ENCODE peak calls at places on chromosomes 3 and 15, in four cellular contexts. A is HCT116, Y is SK-N-SH, E is PC-3. Q is an unnamed sample.

GRCh38 chr15:40855706-40856234 is 11.9 kb downstream of the SPINT1 start:
- DNase-seq in A (no peak), E (no peak), Y (no peak), Q (no peak)

GRCh38 chr3:179347383-179348194 is at the start of gene MFN1:
- DNase-seq in E (peak; percentile 94), Y (peak; percentile 91), A (peak; percentile 83), Q (peak; percentile 97)

GRCh38 chr3:27025718-27026117 is 343.5 kb downstream of the NEK10 start:
- DNase-seq in E (no peak), Y (no peak), A (no peak), Q (no peak)

GRCh38 chr15:69375151-69375790 is 38.9 kb upstream of the KIF23 start:
- DNase-seq in E (no peak), Y (no peak), A (no peak), Q (no peak)

GRCh38 chr3:194148383-194148782 is 12.4 kb downstream of the HES1 start:
- DNase-seq in E (no peak), A (no peak), Y (peak; percentile 32), Q (no peak)

GRCh38 chr3:106692624-106693023 is 684.6 kb upstream of the CCDC54 start:
- DNase-seq in A (no peak), E (no peak), Y (no peak), Q (no peak)

GRCh38 chr3:150449169-150449721 is 41.1 kb downstream of the TSC22D2 start:
- DNase-seq in Y (no peak), E (peak; percentile 80), A (no peak), Q (no peak)

GRCh38 chr3:188001926-188002325 is 152.0 kb upstream of the LPP start:
- DNase-seq in Y (no peak), E (no peak), A (no peak), Q (no peak)

GRCh38 chr3:41026394-41027177 is 172.7 kb upstream of the CTNNB1 start:
- DNase-seq in Y (peak; percentile 70), E (peak; percentile 20), A (no peak), Q (no peak)

GRCh38 chr3:184652465-184652864 is 59.4 kb downstream of the MAGEF1 start:
- DNase-seq in E (no peak), A (no peak), Y (no peak), Q (no peak)

GRCh38 chr15:52733696-52734255 is 54.6 kb upstream of the ATOSA start:
- DNase-seq in A (no peak), Y (no peak), E (no peak), Q (no peak)

GRCh38 chr15:52329980-52330379 is 34.4 kb upstream of the MYO5C start:
- DNase-seq in A (no peak), Y (no peak), E (no peak), Q (no peak)

GRCh38 chr3:42101048-42101447 is 9.9 kb downstream of the TRAK1 start:
- DNase-seq in Y (no peak), A (no peak), E (peak; percentile 24), Q (no peak)

GRCh38 chr15:28125673-28126651 is 26.8 kb upstream of the OCA2 start:
- DNase-seq in Y (peak; percentile 61), A (peak; percentile 33), E (peak; percentile 74), Q (peak; percentile 54)

GRCh38 chr3:117255736-117256135 is 546.2 kb downstream of the TUSC7 start:
- DNase-seq in A (no peak), E (no peak), Y (no peak), Q (no peak)

GRCh38 chr3:119630562-119631329 is 29.6 kb downstream of the POPDC2 start:
- DNase-seq in E (no peak), A (no peak), Y (no peak), Q (no peak)

GRCh38 chr3:81268526-81268925 is 492.9 kb downstream of the GBE1 start:
- DNase-seq in Y (no peak), A (no peak), E (no peak), Q (no peak)

GRCh38 chr3:145370870-145371269 is 790.1 kb downstream of the PLOD2 start:
- DNase-seq in E (no peak), Y (no peak), A (no peak), Q (peak; percentile 58)

GRCh38 chr3:115660646-115661442 is 37.5 kb downstream of the GAP43 start:
- DNase-seq in Y (no peak), E (no peak), A (no peak), Q (no peak)

GRCh38 chr15:41565702-41566101 is 6.7 kb downstream of the TYRO3 start:
- DNase-seq in E (no peak), A (no peak), Y (no peak), Q (no peak)

GRCh38 chr3:7285502-7285901 is 424.6 kb downstream of the GRM7 start:
- DNase-seq in E (no peak), A (peak; percentile 10), Y (no peak), Q (no peak)
- TF ChIP-seq EZH2phosphoT487 in E (no peak), A (no peak), Y (no peak), Q (no peak)

DNA sequence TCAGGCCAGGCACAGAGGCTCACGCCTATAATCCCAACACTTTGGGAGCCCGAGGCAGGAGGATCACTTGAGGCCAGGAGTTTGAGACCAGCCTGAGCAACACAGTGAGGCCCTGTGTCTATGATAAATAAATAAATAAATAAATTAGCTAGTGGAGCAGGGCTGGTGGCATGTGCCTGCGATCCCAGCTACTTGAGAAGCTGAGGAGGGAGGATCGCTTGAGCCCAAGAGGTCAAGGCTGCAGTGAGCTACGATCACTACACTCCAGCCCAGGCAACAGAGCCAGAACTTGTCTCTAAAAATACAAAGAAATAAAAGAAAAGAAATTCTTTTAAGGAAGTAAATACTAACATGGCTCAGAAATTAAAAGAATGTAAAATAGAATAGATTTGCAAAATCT is 91.8 kb downstream of the LIPC start:
- DNase-seq in Y (no peak), E (no peak), A (no peak), Q (no peak)
- H3K4me1 ChIP-seq in Y (peaks cover 9% of the 10 kb centered on the region), E (peaks cover 22% of the 10 kb centered on the region), A (peaks cover 9% of the 10 kb centered on the region), Q (peaks cover 8% of the 10 kb centered on the region)

DNA sequence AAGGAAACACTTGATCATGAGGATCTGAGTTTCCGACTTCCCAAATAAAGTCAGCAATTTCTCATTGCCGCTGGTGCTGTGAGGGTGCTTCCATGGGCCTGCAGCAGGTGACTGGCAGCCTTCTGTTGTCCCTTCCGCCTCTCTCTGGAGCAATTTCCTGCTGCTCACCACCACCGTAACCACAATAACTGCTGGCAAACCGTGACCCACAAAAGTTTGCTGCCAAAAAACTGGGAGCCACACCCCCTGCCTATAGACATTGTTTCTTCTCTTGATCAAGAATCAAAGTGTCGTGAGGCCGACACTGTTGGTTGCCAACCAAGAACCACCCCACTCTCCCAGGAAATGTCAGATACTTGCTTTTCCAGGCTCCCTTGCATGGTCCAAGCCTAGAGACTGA is 164.0 kb downstream of the NR2F2 start:
- DNase-seq in A (no peak), Y (no peak), E (no peak), Q (no peak)
- TF ChIP-seq EZH2phosphoT487 in A (no peak), Y (no peak), E (no peak), Q (no peak)

GRCh38 chr3:75782506-75782905 is 2.8 kb downstream of the ZNF717 start:
- DNase-seq in A (no peak), E (no peak), Y (no peak), Q (no peak)

DNA sequence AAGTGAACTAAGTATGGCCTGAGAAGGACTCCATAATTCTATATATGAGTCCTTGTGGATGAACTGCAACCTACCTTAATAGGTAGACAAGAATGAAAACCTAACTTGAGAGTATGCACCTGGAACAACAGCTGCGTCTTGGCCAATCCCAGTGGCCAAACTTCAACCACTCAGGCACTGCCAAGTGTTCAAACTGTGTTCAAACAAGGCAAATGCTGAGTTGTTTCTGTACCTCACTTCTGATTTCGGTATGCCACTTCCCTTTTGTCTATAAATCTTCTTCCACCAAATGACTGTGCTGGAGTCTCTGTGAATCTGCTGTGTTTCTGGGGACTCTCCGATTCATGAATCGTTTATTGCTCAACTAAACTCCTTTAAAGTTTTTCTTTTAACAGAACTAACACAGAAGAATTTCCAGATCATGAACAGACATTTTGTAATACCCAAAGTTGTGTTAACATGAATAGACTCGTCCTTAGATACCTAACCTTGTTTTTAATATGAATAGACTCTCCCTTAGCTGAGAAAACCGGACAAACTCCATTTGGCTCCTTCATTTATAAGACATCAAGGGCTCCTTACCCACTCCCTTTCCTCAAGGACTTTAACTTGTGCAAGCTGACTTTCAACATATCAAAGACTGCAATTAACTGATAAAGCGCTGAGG is 4.1 kb downstream of the ZNF717 start:
- DNase-seq in Y (no peak), A (no peak), E (no peak), Q (peak; percentile 10)
- H3K4me1 ChIP-seq in Y (no peaks in the 10 kb centered on the region), A (no peaks in the 10 kb centered on the region), E (peaks cover 3% of the 10 kb centered on the region), Q (no peaks in the 10 kb centered on the region)

Q was measured in MM.1S.